ENCODE peak calls at places on chromosomes 7 and 10, in four cellular contexts. One of them, this sample, is unnamed.

GRCh38 chr10:133475821-133476640 is 22.3 kb downstream of the SCART1 start:
- DNase-seq in CD4-positive, alpha-beta T cell: no peak
- DNase-seq in lower leg skin: no peak
- DNase-seq in psoas muscle: no peak
- DNase-seq in this sample: no peak

GRCh38 chr7:138954545-138955475 is 26.4 kb downstream of the KIAA1549 start:
- DNase-seq in CD4-positive, alpha-beta T cell: no peak
- DNase-seq in psoas muscle: no peak
- DNase-seq in lower leg skin: no peak
- DNase-seq in this sample: no peak

GRCh38 chr10:24862586-24862985 is 89.8 kb downstream of the PRTFDC1 start:
- DNase-seq in lower leg skin: no peak
- DNase-seq in CD4-positive, alpha-beta T cell: no peak
- DNase-seq in psoas muscle: no peak
- DNase-seq in this sample: no peak

GRCh38 chr7:24936121-24936824 is 43.7 kb downstream of the OSBPL3 start:
- DNase-seq in lower leg skin: no peak
- DNase-seq in CD4-positive, alpha-beta T cell: no peak
- DNase-seq in psoas muscle: no peak
- DNase-seq in this sample: no peak

GRCh38 chr10:46541017-46541661 is 15.3 kb downstream of the GPRIN2 start:
- DNase-seq in CD4-positive, alpha-beta T cell: peak
- DNase-seq in lower leg skin: peak
- DNase-seq in psoas muscle: peak
- DNase-seq in this sample: no peak

GRCh38 chr7:120273476-120273975 is 551 bp downstream of the KCND2 start:
- DNase-seq in lower leg skin: peak
- DNase-seq in CD4-positive, alpha-beta T cell: no peak
- DNase-seq in psoas muscle: peak
- DNase-seq in this sample: no peak

GRCh38 chr7:130401101-130401500 is 20.8 kb downstream of the CPA1 start:
- DNase-seq in psoas muscle: no peak
- DNase-seq in lower leg skin: no peak
- DNase-seq in CD4-positive, alpha-beta T cell: no peak
- DNase-seq in this sample: no peak

GRCh38 chr10:73095479-73096021 is 1.1 kb downstream of the P4HA1 start:
- DNase-seq in CD4-positive, alpha-beta T cell: no peak
- DNase-seq in psoas muscle: no peak
- DNase-seq in lower leg skin: no peak
- DNase-seq in this sample: no peak

GRCh38 chr7:85294176-85294575 is 107.3 kb upstream of the SEMA3D start:
- DNase-seq in psoas muscle: no peak
- DNase-seq in CD4-positive, alpha-beta T cell: no peak
- DNase-seq in lower leg skin: no peak
- DNase-seq in this sample: no peak

GRCh38 chr10:78913219-78914059 is 155.3 kb upstream of the ZMIZ1 start:
- DNase-seq in psoas muscle: peak
- DNase-seq in CD4-positive, alpha-beta T cell: no peak
- DNase-seq in lower leg skin: no peak
- DNase-seq in this sample: no peak

GRCh38 chr7:108109216-108109908 is 20.8 kb downstream of the LAMB4 start:
- DNase-seq in lower leg skin: no peak
- DNase-seq in psoas muscle: no peak
- DNase-seq in CD4-positive, alpha-beta T cell: no peak
- DNase-seq in this sample: no peak

GRCh38 chr10:16854623-16855022 is 37.4 kb upstream of the RSU1 start:
- DNase-seq in CD4-positive, alpha-beta T cell: no peak
- DNase-seq in lower leg skin: no peak
- DNase-seq in psoas muscle: no peak
- DNase-seq in this sample: no peak

GRCh38 chr10:117980755-117981525 is 65.8 kb downstream of the RAB11FIP2 start:
- DNase-seq in lower leg skin: no peak
- DNase-seq in CD4-positive, alpha-beta T cell: no peak
- DNase-seq in psoas muscle: no peak
- DNase-seq in this sample: no peak

GRCh38 chr10:1382711-1383110 is 326.5 kb downstream of the WDR37 start:
- DNase-seq in lower leg skin: peak
- DNase-seq in CD4-positive, alpha-beta T cell: peak
- DNase-seq in psoas muscle: no peak
- DNase-seq in this sample: no peak

GRCh38 chr7:137474627-137475026 is 131.1 kb upstream of the PTN start:
- DNase-seq in CD4-positive, alpha-beta T cell: no peak
- DNase-seq in lower leg skin: no peak
- DNase-seq in psoas muscle: no peak
- DNase-seq in this sample: no peak

GRCh38 chr10:32953277-32953927 is 4.6 kb downstream of the ITGB1 start:
- DNase-seq in CD4-positive, alpha-beta T cell: no peak
- DNase-seq in psoas muscle: no peak
- DNase-seq in lower leg skin: no peak
- DNase-seq in this sample: no peak

GRCh38 chr7:42234736-42235135 is 2.3 kb downstream of the GLI3 start:
- DNase-seq in lower leg skin: no peak
- DNase-seq in CD4-positive, alpha-beta T cell: no peak
- DNase-seq in psoas muscle: no peak
- DNase-seq in this sample: no peak

GRCh38 chr7:134954197-134955082 is 31.9 kb upstream of the AGBL3 start:
- DNase-seq in CD4-positive, alpha-beta T cell: no peak
- DNase-seq in lower leg skin: no peak
- DNase-seq in psoas muscle: no peak
- DNase-seq in this sample: no peak

GRCh38 chr7:70694357-70694908 is 437.5 kb upstream of the GALNT17 start:
- DNase-seq in lower leg skin: no peak
- DNase-seq in psoas muscle: peak
- DNase-seq in CD4-positive, alpha-beta T cell: no peak
- DNase-seq in this sample: no peak

GRCh38 chr7:130341882-130342281 is 2.7 kb upstream of the CPA5 start:
- DNase-seq in psoas muscle: no peak
- DNase-seq in CD4-positive, alpha-beta T cell: no peak
- DNase-seq in lower leg skin: no peak
- DNase-seq in this sample: no peak

GRCh38 chr10:90930070-90930837 is 9.4 kb upstream of the ANKRD1 start:
- DNase-seq in psoas muscle: no peak
- DNase-seq in CD4-positive, alpha-beta T cell: no peak
- DNase-seq in lower leg skin: no peak
- DNase-seq in this sample: no peak

GRCh38 chr10:18325889-18326531 is 185.8 kb downstream of the CACNB2 start:
- DNase-seq in CD4-positive, alpha-beta T cell: no peak
- DNase-seq in psoas muscle: no peak
- DNase-seq in lower leg skin: no peak
- DNase-seq in this sample: no peak

GRCh38 chr10:13302821-13303555 is 3.1 kb upstream of the PHYH start:
- DNase-seq in lower leg skin: peak
- DNase-seq in psoas muscle: no peak
- DNase-seq in CD4-positive, alpha-beta T cell: no peak
- DNase-seq in this sample: no peak

GRCh38 chr10:132539431-132539839 is 1.8 kb downstream of the INPP5A start:
- DNase-seq in CD4-positive, alpha-beta T cell: no peak
- DNase-seq in psoas muscle: peak
- DNase-seq in lower leg skin: no peak
- DNase-seq in this sample: no peak

GRCh38 chr7:155450828-155451521 is 7.0 kb upstream of the EN2 start:
- DNase-seq in CD4-positive, alpha-beta T cell: no peak
- DNase-seq in psoas muscle: no peak
- DNase-seq in lower leg skin: no peak
- DNase-seq in this sample: no peak

GRCh38 chr7:82810558-82811259 is 352.0 kb downstream of the PCLO start:
- DNase-seq in psoas muscle: no peak
- DNase-seq in lower leg skin: no peak
- DNase-seq in CD4-positive, alpha-beta T cell: no peak
- DNase-seq in this sample: no peak

GRCh38 chr10:27794157-27794556 is 48.5 kb upstream of the MKX start:
- DNase-seq in psoas muscle: no peak
- DNase-seq in lower leg skin: no peak
- DNase-seq in CD4-positive, alpha-beta T cell: no peak
- DNase-seq in this sample: no peak

GRCh38 chr10:30124706-30125105 is 65.3 kb upstream of the JCAD start:
- DNase-seq in CD4-positive, alpha-beta T cell: no peak
- DNase-seq in psoas muscle: no peak
- DNase-seq in lower leg skin: peak
- DNase-seq in this sample: no peak

GRCh38 chr7:3495530-3495929 is 194.5 kb downstream of the SDK1 start:
- DNase-seq in lower leg skin: no peak
- DNase-seq in CD4-positive, alpha-beta T cell: no peak
- DNase-seq in psoas muscle: no peak
- DNase-seq in this sample: no peak

DNA sequence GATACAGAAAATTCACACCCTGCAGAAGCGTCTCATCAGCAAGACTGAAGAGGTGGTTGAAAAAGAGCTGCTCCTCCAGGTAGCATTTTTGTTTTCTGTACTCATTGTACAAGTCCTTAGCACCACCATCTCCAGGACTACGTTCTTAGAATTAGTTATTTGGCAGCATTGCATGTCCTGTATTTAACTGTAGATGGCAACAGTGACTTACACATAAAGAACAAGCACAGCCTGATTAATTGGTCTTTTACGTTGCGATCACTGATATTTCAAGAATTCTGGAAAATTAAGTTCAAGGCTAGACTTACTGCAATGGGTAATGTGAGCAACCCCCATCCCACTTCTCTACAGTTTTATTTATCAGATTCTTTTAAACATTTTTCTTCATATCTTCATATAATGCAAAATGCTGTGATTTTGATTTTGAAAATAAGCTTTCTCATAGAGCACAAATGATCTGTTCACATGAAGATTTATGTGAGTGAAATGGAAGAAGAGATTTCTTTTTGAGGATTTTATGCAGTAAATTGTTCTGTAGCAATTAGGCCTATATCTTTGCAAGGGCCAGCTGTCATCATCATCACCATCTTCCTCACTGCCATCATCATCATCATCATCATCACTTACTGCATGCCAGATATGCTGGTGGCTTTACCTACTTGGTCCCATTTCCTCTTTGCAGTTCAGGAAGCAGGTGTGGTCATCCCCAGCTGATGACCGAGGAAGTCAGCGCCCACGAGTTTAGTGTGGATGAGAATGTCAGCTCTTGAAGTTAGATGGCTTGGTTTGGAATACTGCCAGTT is 53.3 kb downstream of the CFAP58 start:
- DNase-seq in CD4-positive, alpha-beta T cell: no peak
- DNase-seq in psoas muscle: no peak
- DNase-seq in lower leg skin: no peak
- DNase-seq in this sample: no peak
- TF ChIP-seq CTCF in CD4-positive, alpha-beta T cell: no peak
- TF ChIP-seq CTCF in psoas muscle: peak
- TF ChIP-seq CTCF in lower leg skin: no peak
- TF ChIP-seq CTCF in this sample: peak

GRCh38 chr7:83930262-83930661 is 264.3 kb downstream of the SEMA3A start:
- DNase-seq in psoas muscle: no peak
- DNase-seq in CD4-positive, alpha-beta T cell: no peak
- DNase-seq in lower leg skin: no peak
- DNase-seq in this sample: no peak

GRCh38 chr7:83937930-83938329 is 256.7 kb downstream of the SEMA3A start:
- DNase-seq in psoas muscle: no peak
- DNase-seq in lower leg skin: no peak
- DNase-seq in CD4-positive, alpha-beta T cell: no peak
- DNase-seq in this sample: no peak

GRCh38 chr7:83936056-83936703 is 258.4 kb downstream of the SEMA3A start:
- DNase-seq in lower leg skin: no peak
- DNase-seq in CD4-positive, alpha-beta T cell: peak
- DNase-seq in psoas muscle: peak
- DNase-seq in this sample: no peak

GRCh38 chr7:83931968-83932367 is 262.6 kb downstream of the SEMA3A start:
- DNase-seq in lower leg skin: no peak
- DNase-seq in psoas muscle: no peak
- DNase-seq in CD4-positive, alpha-beta T cell: no peak
- DNase-seq in this sample: no peak

DNA sequence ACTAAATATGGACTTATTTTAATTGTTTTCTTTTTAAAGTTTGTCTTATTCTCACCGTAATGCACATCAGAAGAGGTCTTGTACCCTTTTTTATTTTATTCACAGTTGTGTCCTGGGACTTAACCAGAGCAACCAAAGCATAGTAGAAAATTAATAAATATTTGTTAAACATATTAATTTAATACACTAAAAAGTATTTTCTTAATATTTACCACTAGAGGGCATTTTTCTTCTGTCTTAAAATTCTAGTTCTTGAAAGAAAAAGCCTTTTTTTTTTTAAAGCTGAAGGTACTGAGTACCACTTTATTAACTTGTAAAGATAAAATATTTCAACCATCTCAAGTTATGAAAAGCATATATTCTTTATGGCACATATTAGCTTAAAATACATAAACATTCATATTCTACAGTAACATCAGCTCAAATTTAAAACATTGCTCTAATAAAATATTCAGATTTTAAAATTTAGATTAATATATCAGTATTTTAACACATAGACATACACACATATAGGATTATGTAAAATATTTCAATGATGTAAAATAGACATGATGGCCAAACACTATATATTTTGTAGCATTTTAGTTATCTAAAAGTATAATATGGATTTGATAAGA is 260.4 kb downstream of the SEMA3A start:
- DNase-seq in psoas muscle: no peak
- DNase-seq in lower leg skin: no peak
- DNase-seq in CD4-positive, alpha-beta T cell: no peak
- DNase-seq in this sample: no peak
- TF ChIP-seq CTCF in psoas muscle: no peak
- TF ChIP-seq CTCF in lower leg skin: no peak
- TF ChIP-seq CTCF in CD4-positive, alpha-beta T cell: no peak
- TF ChIP-seq CTCF in this sample: no peak

DNA sequence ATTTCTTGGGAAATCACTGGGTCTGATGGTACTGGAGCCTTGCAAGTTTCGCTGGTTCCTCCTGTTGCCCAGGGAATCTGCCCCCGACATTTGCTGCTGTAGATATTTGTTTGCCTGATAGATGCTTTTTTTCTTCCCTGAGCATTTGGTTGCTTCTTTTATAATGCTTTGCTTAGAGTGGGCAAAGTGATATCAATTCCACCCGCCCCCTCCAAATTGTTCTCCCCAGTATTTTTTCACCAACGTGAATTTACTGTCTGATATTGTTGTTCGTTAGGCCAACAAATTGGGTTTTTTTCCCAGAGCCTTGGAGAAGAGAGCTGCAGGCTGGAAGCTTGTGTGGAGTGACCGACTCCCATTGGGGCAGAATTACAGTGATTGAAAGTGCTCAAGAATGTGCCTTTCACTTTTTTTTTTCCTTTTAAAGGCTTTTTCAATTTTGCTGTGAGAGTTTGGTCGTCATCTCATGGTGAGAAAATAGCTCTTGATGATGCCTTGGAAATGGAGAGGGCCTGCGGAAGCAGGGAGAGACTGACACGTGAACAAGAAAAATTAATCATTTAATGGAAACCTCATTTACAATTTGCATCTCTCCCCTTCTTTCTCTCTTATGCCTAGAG is 2.5 kb downstream of the GRK5 start:
- DNase-seq in psoas muscle: no peak
- DNase-seq in CD4-positive, alpha-beta T cell: no peak
- DNase-seq in lower leg skin: no peak
- DNase-seq in this sample: no peak
- TF ChIP-seq CTCF in psoas muscle: no peak
- TF ChIP-seq CTCF in CD4-positive, alpha-beta T cell: peak
- TF ChIP-seq CTCF in lower leg skin: no peak
- TF ChIP-seq CTCF in this sample: no peak

DNA sequence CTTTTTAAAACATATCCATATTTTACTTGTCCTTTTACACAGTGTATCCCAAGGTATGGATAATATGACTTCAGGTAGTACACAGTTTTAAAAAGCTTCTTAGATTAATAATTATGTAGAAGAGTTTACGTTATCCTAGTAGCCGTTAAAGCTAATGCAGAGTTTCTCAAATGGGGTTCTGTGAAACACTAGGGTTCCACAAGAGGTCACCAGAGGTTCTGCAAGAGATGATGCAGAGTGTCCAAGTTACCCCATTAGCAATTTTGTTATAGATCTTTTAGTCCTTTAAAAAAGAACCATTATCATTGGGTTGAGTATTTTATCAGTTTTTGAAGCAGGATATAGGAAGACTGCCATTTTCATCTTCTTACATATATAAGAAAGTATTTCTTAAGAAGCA is 298.9 kb upstream of the HPS1 start:
- DNase-seq in lower leg skin: no peak
- DNase-seq in CD4-positive, alpha-beta T cell: no peak
- DNase-seq in psoas muscle: no peak
- DNase-seq in this sample: no peak
- TF ChIP-seq CTCF in lower leg skin: no peak
- TF ChIP-seq CTCF in CD4-positive, alpha-beta T cell: no peak
- TF ChIP-seq CTCF in psoas muscle: no peak
- TF ChIP-seq CTCF in this sample: no peak